ENCODE peak calls at places on chromosomes 3 and 15, in four cellular contexts. One of them, this sample, is unnamed.

GRCh38 chr3:58524326-58524888 is 12.6 kb downstream of the ACOX2 start:
- DNase-seq in HepG2: no peak
- DNase-seq in GM12878: no peak
- DNase-seq in K562: no peak
- DNase-seq in this sample: no peak

GRCh38 chr15:71588746-71589145 is 221.6 kb upstream of the NR2E3 start:
- DNase-seq in GM12878: no peak
- DNase-seq in HepG2: peak; percentile 10
- DNase-seq in K562: no peak
- DNase-seq in this sample: no peak

GRCh38 chr3:99627062-99627826 is 11.2 kb upstream of the COL8A1 start:
- DNase-seq in K562: no peak
- DNase-seq in HepG2: no peak
- DNase-seq in GM12878: no peak
- DNase-seq in this sample: no peak

GRCh38 chr15:92074646-92075045 is 221.1 kb downstream of the SLCO3A1 start:
- DNase-seq in GM12878: no peak
- DNase-seq in HepG2: no peak
- DNase-seq in K562: no peak
- DNase-seq in this sample: no peak

GRCh38 chr3:99562990-99563607 is 75.3 kb upstream of the COL8A1 start:
- DNase-seq in GM12878: no peak
- DNase-seq in K562: no peak
- DNase-seq in HepG2: no peak
- DNase-seq in this sample: no peak

GRCh38 chr3:5140230-5140621 is 18.1 kb downstream of the ARL8B start:
- DNase-seq in HepG2: no peak
- DNase-seq in K562: no peak
- DNase-seq in GM12878: no peak
- DNase-seq in this sample: no peak

GRCh38 chr15:48681274-48681840 is 35.8 kb upstream of the FBN1 start:
- DNase-seq in K562: no peak
- DNase-seq in HepG2: no peak
- DNase-seq in GM12878: no peak
- DNase-seq in this sample: no peak

GRCh38 chr15:67945951-67946700 is 106.3 kb upstream of the RNU6-1 start:
- DNase-seq in HepG2: peak; percentile 98
- DNase-seq in K562: peak; percentile 59
- DNase-seq in GM12878: no peak
- DNase-seq in this sample: peak; percentile 49

GRCh38 chr3:152270145-152270870 is 1.6 kb downstream of the MBNL1 start:
- DNase-seq in GM12878: no peak
- DNase-seq in HepG2: peak; percentile 39
- DNase-seq in K562: no peak
- DNase-seq in this sample: no peak

GRCh38 chr15:50315814-50316630 is 39.0 kb downstream of the GABPB1 start:
- DNase-seq in K562: no peak
- DNase-seq in HepG2: peak; percentile 42
- DNase-seq in GM12878: no peak
- DNase-seq in this sample: peak; percentile 7

GRCh38 chr15:90101130-90101968 is 919 bp downstream of the IDH2 start:
- DNase-seq in HepG2: no peak
- DNase-seq in GM12878: no peak
- DNase-seq in K562: peak; percentile 33
- DNase-seq in this sample: no peak

GRCh38 chr3:59572106-59572505 is 522.3 kb upstream of the CFAP20DC start:
- DNase-seq in GM12878: no peak
- DNase-seq in K562: no peak
- DNase-seq in HepG2: no peak
- DNase-seq in this sample: no peak

GRCh38 chr3:70119892-70120291 is 120.4 kb downstream of the SAMMSON start:
- DNase-seq in K562: no peak
- DNase-seq in HepG2: no peak
- DNase-seq in GM12878: no peak
- DNase-seq in this sample: no peak
- TF ChIP-seq FOXK2 in K562: no peak
- TF ChIP-seq FOXK2 in HepG2: no peak
- TF ChIP-seq FOXK2 in GM12878: no peak
- TF ChIP-seq FOXK2 in this sample: no peak

GRCh38 chr3:159453036-159453435 is 535.6 kb upstream of the IL12A start:
- DNase-seq in K562: no peak
- DNase-seq in HepG2: no peak
- DNase-seq in GM12878: no peak
- DNase-seq in this sample: no peak

GRCh38 chr3:159458982-159459381 is 529.7 kb upstream of the IL12A start:
- DNase-seq in HepG2: no peak
- DNase-seq in K562: no peak
- DNase-seq in GM12878: no peak
- DNase-seq in this sample: no peak

GRCh38 chr3:159455741-159456181 is 532.9 kb upstream of the IL12A start:
- DNase-seq in HepG2: no peak
- DNase-seq in K562: no peak
- DNase-seq in GM12878: no peak
- DNase-seq in this sample: no peak

GRCh38 chr3:159458010-159458409 is 530.6 kb upstream of the IL12A start:
- DNase-seq in K562: no peak
- DNase-seq in GM12878: no peak
- DNase-seq in HepG2: no peak
- DNase-seq in this sample: no peak
- TF ChIP-seq FOXK2 in K562: no peak
- TF ChIP-seq FOXK2 in GM12878: no peak
- TF ChIP-seq FOXK2 in HepG2: no peak
- TF ChIP-seq FOXK2 in this sample: no peak

GRCh38 chr3:110413807-110414748 is 657.5 kb upstream of the NECTIN3 start:
- DNase-seq in HepG2: no peak
- DNase-seq in GM12878: no peak
- DNase-seq in K562: no peak
- DNase-seq in this sample: no peak

GRCh38 chr3:110413291-110413690 is 658.3 kb upstream of the NECTIN3 start:
- DNase-seq in K562: no peak
- DNase-seq in GM12878: no peak
- DNase-seq in HepG2: no peak
- DNase-seq in this sample: no peak

GRCh38 chr3:110419096-110419495 is 652.5 kb upstream of the NECTIN3 start:
- DNase-seq in GM12878: no peak
- DNase-seq in HepG2: no peak
- DNase-seq in K562: no peak
- DNase-seq in this sample: no peak

GRCh38 chr3:110419571-110419970 is 652.0 kb upstream of the NECTIN3 start:
- DNase-seq in GM12878: no peak
- DNase-seq in K562: no peak
- DNase-seq in HepG2: no peak
- DNase-seq in this sample: no peak

GRCh38 chr3:110414851-110415250 is 656.8 kb upstream of the NECTIN3 start:
- DNase-seq in HepG2: peak; percentile 31
- DNase-seq in K562: no peak
- DNase-seq in GM12878: no peak
- DNase-seq in this sample: no peak
- TF ChIP-seq FOXK2 in HepG2: no peak
- TF ChIP-seq FOXK2 in K562: no peak
- TF ChIP-seq FOXK2 in GM12878: no peak
- TF ChIP-seq FOXK2 in this sample: no peak

DNA sequence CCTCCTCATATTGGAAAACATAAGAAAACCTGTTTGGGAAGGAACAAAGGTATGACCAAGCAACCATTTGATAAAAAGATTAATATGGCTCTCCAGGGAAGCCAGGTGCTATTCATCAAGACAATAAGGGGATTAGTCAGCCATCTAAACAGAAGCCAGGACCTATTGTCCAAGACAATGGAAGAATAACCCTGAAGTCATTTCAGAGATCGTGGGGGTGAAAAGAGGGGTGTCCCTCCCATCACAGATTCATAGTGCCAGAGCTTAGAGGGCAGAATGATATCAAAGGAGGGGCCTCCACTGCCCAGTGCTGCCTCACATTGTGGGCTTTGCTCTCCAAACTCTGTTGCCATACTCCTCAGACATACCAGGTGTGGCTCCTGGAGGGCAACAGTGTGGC is 73.5 kb downstream of the DAPK2 start:
- DNase-seq in K562: no peak
- DNase-seq in HepG2: no peak
- DNase-seq in GM12878: no peak
- DNase-seq in this sample: no peak
- TF ChIP-seq FOXK2 in K562: no peak
- TF ChIP-seq FOXK2 in HepG2: no peak
- TF ChIP-seq FOXK2 in GM12878: no peak
- TF ChIP-seq FOXK2 in this sample: no peak

GRCh38 chr3:16239776-16240175 is 25.0 kb downstream of the DPH3 start:
- DNase-seq in GM12878: no peak
- DNase-seq in HepG2: no peak
- DNase-seq in K562: no peak
- DNase-seq in this sample: no peak
- TF ChIP-seq FOXK2 in GM12878: no peak
- TF ChIP-seq FOXK2 in HepG2: no peak
- TF ChIP-seq FOXK2 in K562: no peak
- TF ChIP-seq FOXK2 in this sample: no peak